ENCODE peak calls at places on chromosomes 11 and 22, in four cellular contexts. V, H, B and Q are unnamed samples.

GRCh38 chr11:2375964-2376551 is 1.1 kb upstream of the CD81 start:
- DNase-seq in V (no peak), H (no peak), B (peak), Q (no peak)

GRCh38 chr11:9906043-9906791 is 242.3 kb downstream of the SWAP70 start:
- DNase-seq in V (peak), H (no peak), B (no peak), Q (no peak)

GRCh38 chr22:44402196-44403111 is 89.7 kb upstream of the SHISAL1 start:
- DNase-seq in V (no peak), H (no peak), B (no peak), Q (no peak)

GRCh38 chr22:23037429-23038333 is 32.6 kb upstream of the GNAZ start:
- DNase-seq in V (no peak), H (no peak), B (no peak), Q (no peak)

GRCh38 chr11:62850911-62851806 is 11.8 kb upstream of the WDR74 start:
- DNase-seq in V (peak), H (no peak), B (no peak), Q (peak)

GRCh38 chr22:41240377-41241132 is at the start of gene CHADL:
- DNase-seq in V (no peak), H (no peak), B (peak), Q (no peak)

GRCh38 chr22:23892626-23893445 is 1.3 kb upstream of the MIF start:
- DNase-seq in V (no peak), H (no peak), B (no peak), Q (no peak)

GRCh38 chr11:64767344-64768299 is 7.8 kb upstream of the PYGM start:
- DNase-seq in V (peak), H (peak), B (peak), Q (peak)

GRCh38 chr11:125371451-125371935 is 124.6 kb downstream of the FEZ1 start:
- DNase-seq in V (no peak), H (no peak), B (no peak), Q (no peak)